ENCODE peak calls at places on chromosomes 2 and 18, in seven cellular contexts. X, T, E, Q, K, L and I are unnamed samples.

GRCh38 chr2:190199530-190199929 is 120.1 kb downstream of the HIBCH start:
- DNase-seq in X (no peak), T (no peak), E (no peak), Q (no peak), K (no peak), L (no peak), I (no peak)

GRCh38 chr18:13439475-13439874 is 220.9 kb downstream of the LDLRAD4 start:
- DNase-seq in X (no peak), T (no peak), E (no peak), Q (no peak), K (no peak), L (no peak), I (no peak)

GRCh38 chr2:142946941-142947340 is 69.5 kb downstream of the KYNU start:
- DNase-seq in X (no peak), T (peak), E (no peak), Q (no peak), K (no peak), L (no peak), I (no peak)

GRCh38 chr18:9103488-9103887 is 989 bp downstream of the NDUFV2 start:
- DNase-seq in X (no peak), T (peak), E (peak), Q (peak), K (no peak), L (no peak), I (no peak)

GRCh38 chr2:108635630-108636354 is 83.5 kb upstream of the RANBP2 start:
- DNase-seq in X (no peak), T (no peak), E (no peak), Q (no peak), K (no peak), L (no peak), I (no peak)

GRCh38 chr18:53509886-53510285 is 714.6 kb downstream of the MBD2 start:
- DNase-seq in X (no peak), T (no peak), E (no peak), Q (no peak), K (no peak), L (no peak), I (no peak)

GRCh38 chr18:57022716-57023115 is 124.2 kb upstream of the BOD1L2 start:
- DNase-seq in X (no peak), T (no peak), E (no peak), Q (no peak), K (no peak), L (no peak), I (no peak)

GRCh38 chr2:94759211-94759610 is 112.0 kb upstream of the TEKT4 start:
- DNase-seq in X (no peak), T (no peak), E (no peak), Q (no peak), K (no peak), L (no peak), I (peak)

GRCh38 chr2:221001377-221001776 is 570.7 kb downstream of the EPHA4 start:
- DNase-seq in X (no peak), T (no peak), E (peak), Q (no peak), K (no peak), L (no peak), I (no peak)

GRCh38 chr2:27638709-27639108 is 9.9 kb downstream of the GPN1 start:
- DNase-seq in X (no peak), T (peak), E (no peak), Q (no peak), K (no peak), L (no peak), I (no peak)

DNA sequence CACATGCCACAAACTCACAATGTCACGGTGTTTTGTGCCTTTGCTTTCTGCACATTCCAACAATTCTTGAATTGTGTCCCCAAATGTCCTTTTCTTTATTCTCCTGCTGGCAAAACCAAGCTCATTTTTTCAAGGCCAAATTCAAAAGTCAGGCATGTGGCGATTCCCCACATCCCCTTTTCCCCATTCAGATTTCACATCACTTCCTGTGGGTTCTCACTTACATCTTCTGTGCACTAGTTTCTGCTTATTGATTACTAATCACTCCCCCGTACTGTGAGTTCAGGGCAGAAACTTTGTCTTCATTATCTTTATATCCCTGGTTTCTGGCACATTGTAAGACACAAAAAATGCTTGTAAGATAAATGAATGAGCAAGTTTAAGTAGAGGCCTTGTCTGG is 69.2 kb downstream of the AP1S3 start:
- DNase-seq in X (no peak), T (no peak), E (no peak), Q (no peak), K (no peak), L (no peak), I (no peak)
- H2BK120ac ChIP-seq in X (no peak), T (no peak), E (no peak), Q (no peak), K (no peak), L (no peak), I (no peak)

GRCh38 chr2:200252661-200253067 is 53.8 kb upstream of the SPATS2L start:
- DNase-seq in X (no peak), T (peak), E (peak), Q (peak), K (no peak), L (no peak), I (no peak)
- H2BK120ac ChIP-seq in X (no peak), T (peak), E (no peak), Q (no peak), K (no peak), L (no peak), I (no peak)

GRCh38 chr2:11045294-11045693 is 110.0 kb upstream of the SLC66A3 start:
- DNase-seq in X (no peak), T (no peak), E (no peak), Q (no peak), K (no peak), L (peak), I (no peak)
- H2BK120ac ChIP-seq in X (no peak), T (no peak), E (no peak), Q (no peak), K (no peak), L (no peak), I (no peak)

GRCh38 chr2:47941936-47942335 is 35.6 kb upstream of the FBXO11 start:
- DNase-seq in X (no peak), T (no peak), E (no peak), Q (no peak), K (no peak), L (no peak), I (peak)

GRCh38 chr2:47937677-47938076 is 31.4 kb upstream of the FBXO11 start:
- DNase-seq in X (no peak), T (no peak), E (no peak), Q (no peak), K (no peak), L (no peak), I (no peak)
- H2BK120ac ChIP-seq in X (no peak), T (no peak), E (no peak), Q (no peak), K (no peak), L (no peak), I (no peak)

GRCh38 chr18:7940976-7941375 is 373.9 kb downstream of the PTPRM start:
- DNase-seq in X (no peak), T (no peak), E (no peak), Q (no peak), K (peak), L (no peak), I (no peak)
- H2BK120ac ChIP-seq in X (no peak), T (no peak), E (no peak), Q (no peak), K (no peak), L (no peak), I (no peak)

GRCh38 chr2:200901459-200902072 is 12.4 kb downstream of the NIF3L1 start:
- DNase-seq in X (peak), T (peak), E (peak), Q (peak), K (peak), L (peak), I (peak)
- H2BK120ac ChIP-seq in X (no peak), T (no peak), E (no peak), Q (no peak), K (no peak), L (no peak), I (no peak)

GRCh38 chr2:183232161-183232865 is 108.1 kb downstream of the NUP35 start:
- DNase-seq in X (no peak), T (peak), E (peak), Q (no peak), K (no peak), L (no peak), I (no peak)
- H2BK120ac ChIP-seq in X (no peak), T (no peak), E (no peak), Q (no peak), K (no peak), L (no peak), I (no peak)

GRCh38 chr18:75694292-75694691 is 266.8 kb upstream of the SMIM21 start:
- DNase-seq in X (no peak), T (no peak), E (no peak), Q (no peak), K (no peak), L (no peak), I (no peak)

GRCh38 chr18:75687626-75688025 is 260.1 kb upstream of the SMIM21 start:
- DNase-seq in X (no peak), T (no peak), E (no peak), Q (no peak), K (no peak), L (no peak), I (no peak)

GRCh38 chr18:75691483-75691882 is 264.0 kb upstream of the SMIM21 start:
- DNase-seq in X (peak), T (no peak), E (no peak), Q (peak), K (no peak), L (no peak), I (no peak)
- H2BK120ac ChIP-seq in X (no peak), T (no peak), E (no peak), Q (no peak), K (no peak), L (no peak), I (no peak)